ENCODE peak calls at places on chromosomes 11 and 22, in seven cellular contexts. Z, L, B, E, F, V and N are unnamed samples.

GRCh38 chr22:33210129-33210784 is 152.1 kb upstream of the SYN3 start:
- DNase-seq in V (no peak), B (peak; percentile 41), E (no peak), F (no peak), L (no peak), Z (no peak), N (no peak)

GRCh38 chr22:41367680-41368542 is 13.8 kb upstream of the TEF start:
- DNase-seq in V (no peak), L (no peak), B (no peak), E (peak; percentile 69), Z (no peak), F (no peak), N (peak; percentile 74)

GRCh38 chr11:93487032-93487483 is 56.1 kb downstream of the SMCO4 start:
- DNase-seq in F (no peak), Z (no peak), L (no peak), V (no peak), B (no peak), E (no peak), N (no peak)

GRCh38 chr22:27718186-27719032 is 83.1 kb downstream of the MN1 start:
- DNase-seq in L (peak; percentile 92), Z (peak; percentile 89), V (no peak), F (no peak), B (peak; percentile 95), E (peak; percentile 60), N (peak; percentile 58)

GRCh38 chr11:134915212-134915611 is 503.2 kb upstream of the B3GAT1 start:
- DNase-seq in V (no peak), L (no peak), F (no peak), E (no peak), B (no peak), Z (peak; percentile 90), N (no peak)

GRCh38 chr11:45245237-45246045 is 40.7 kb downstream of the SYT13 start:
- DNase-seq in Z (no peak), F (no peak), E (no peak), B (no peak), V (no peak), L (no peak), N (no peak)

GRCh38 chr11:65900125-65900898 is at the start of gene FOSL1:
- DNase-seq in V (peak; percentile 82), E (peak; percentile 66), B (peak; percentile 99), Z (peak; percentile 96), F (peak; percentile 57), L (peak; percentile 99), N (peak; percentile 90)

GRCh38 chr11:870127-870413 is 27.4 kb downstream of the TSPAN4 start:
- DNase-seq in E (no peak), Z (no peak), F (no peak), B (no peak), V (no peak), L (no peak), N (no peak)

GRCh38 chr11:10758959-10759358 is 7.9 kb downstream of the CTR9 start:
- DNase-seq in B (no peak), V (no peak), L (no peak), Z (no peak), E (no peak), F (no peak), N (no peak)

GRCh38 chr22:48321986-48322545 is 1505.6 kb downstream of the BRD1 start:
- DNase-seq in E (peak; percentile 3), L (peak; percentile 27), B (no peak), F (no peak), Z (no peak), V (no peak), N (no peak)

GRCh38 chr11:22193348-22194051 is 615 bp downstream of the ANO5 start:
- DNase-seq in Z (no peak), V (no peak), F (no peak), E (no peak), B (peak; percentile 45), L (no peak), N (peak; percentile 43)

GRCh38 chr11:68074584-68075352 is 35.9 kb downstream of the TCIRG1 start:
- DNase-seq in F (no peak), E (no peak), Z (no peak), L (no peak), B (no peak), V (no peak), N (no peak)

DNA sequence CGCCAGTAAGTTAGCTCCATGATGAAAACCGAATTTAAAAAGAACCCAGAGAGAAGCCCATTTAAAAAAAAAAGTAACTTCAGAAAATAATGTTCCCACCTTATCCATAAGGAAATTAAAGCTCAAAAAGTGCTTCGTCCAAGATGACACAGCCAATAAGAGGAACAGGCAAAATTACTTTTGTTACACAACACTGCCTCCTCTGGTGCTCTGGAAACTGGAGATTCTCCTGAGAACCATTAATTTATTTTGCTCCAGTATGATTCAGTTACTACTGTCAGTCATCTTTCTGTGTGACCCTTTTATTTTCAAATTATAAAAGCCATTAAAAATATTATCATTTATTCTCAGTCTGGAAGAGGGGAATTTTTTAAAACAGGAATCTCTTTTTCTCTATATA is 2.0 kb downstream of the IFT27 start:
- DNase-seq in V (no peak), L (no peak), F (no peak), Z (no peak), E (no peak), B (peak; percentile 63), N (no peak)
- TF ChIP-seq CTCF in V (no peak), L (peak; percentile 53), F (peak; percentile 58), Z (peak; percentile 34), E (no peak), B (peak; percentile 50), N (no peak)

GRCh38 chr22:20571078-20571503 is 63.7 kb downstream of the MED15 start:
- DNase-seq in B (no peak), E (no peak), Z (no peak), L (no peak), F (no peak), V (no peak), N (no peak)

GRCh38 chr22:20573176-20573829 is 65.9 kb downstream of the MED15 start:
- DNase-seq in B (no peak), V (no peak), F (no peak), E (no peak), Z (no peak), L (peak; percentile 3), N (no peak)

GRCh38 chr22:20571531-20572007 is 64.2 kb downstream of the MED15 start:
- DNase-seq in E (no peak), B (peak; percentile 21), L (no peak), Z (no peak), V (peak; percentile 64), F (no peak), N (no peak)

GRCh38 chr22:20573830-20574615 is 66.6 kb downstream of the MED15 start:
- DNase-seq in B (no peak), F (no peak), Z (no peak), V (no peak), L (peak; percentile 54), E (peak; percentile 17), N (no peak)

GRCh38 chr22:20572132-20572802 is 64.9 kb downstream of the MED15 start:
- DNase-seq in E (no peak), V (no peak), B (no peak), L (no peak), Z (no peak), F (no peak), N (no peak)
- H3K4me1 ChIP-seq in E (peaks cover 15% of the 10 kb centered on the region), V (peaks cover 63% of the 10 kb centered on the region), B (peaks cover 42% of the 10 kb centered on the region), L (peaks cover 29% of the 10 kb centered on the region), Z (peaks cover 27% of the 10 kb centered on the region), F (peaks cover 22% of the 10 kb centered on the region), N (peaks cover 8% of the 10 kb centered on the region)

GRCh38 chr22:37560682-37561208 is 465 bp downstream of the CDC42EP1 start:
- DNase-seq in F (no peak), L (no peak), E (peak; percentile 81), V (no peak), B (no peak), Z (peak; percentile 80), N (no peak)

GRCh38 chr22:37564111-37564711 is 3.9 kb downstream of the CDC42EP1 start:
- DNase-seq in Z (no peak), F (no peak), V (no peak), B (no peak), L (no peak), E (no peak), N (no peak)

GRCh38 chr22:37563153-37564081 is 3.1 kb downstream of the CDC42EP1 start:
- DNase-seq in B (peak; percentile 83), V (no peak), F (no peak), L (peak; percentile 85), E (peak; percentile 77), Z (peak; percentile 96), N (peak; percentile 92)

GRCh38 chr22:37561209-37562048 is 1.1 kb downstream of the CDC42EP1 start:
- DNase-seq in Z (peak; percentile 97), E (peak; percentile 97), B (peak; percentile 85), L (peak; percentile 84), F (peak; percentile 35), V (peak; percentile 65), N (peak; percentile 97)

DNA sequence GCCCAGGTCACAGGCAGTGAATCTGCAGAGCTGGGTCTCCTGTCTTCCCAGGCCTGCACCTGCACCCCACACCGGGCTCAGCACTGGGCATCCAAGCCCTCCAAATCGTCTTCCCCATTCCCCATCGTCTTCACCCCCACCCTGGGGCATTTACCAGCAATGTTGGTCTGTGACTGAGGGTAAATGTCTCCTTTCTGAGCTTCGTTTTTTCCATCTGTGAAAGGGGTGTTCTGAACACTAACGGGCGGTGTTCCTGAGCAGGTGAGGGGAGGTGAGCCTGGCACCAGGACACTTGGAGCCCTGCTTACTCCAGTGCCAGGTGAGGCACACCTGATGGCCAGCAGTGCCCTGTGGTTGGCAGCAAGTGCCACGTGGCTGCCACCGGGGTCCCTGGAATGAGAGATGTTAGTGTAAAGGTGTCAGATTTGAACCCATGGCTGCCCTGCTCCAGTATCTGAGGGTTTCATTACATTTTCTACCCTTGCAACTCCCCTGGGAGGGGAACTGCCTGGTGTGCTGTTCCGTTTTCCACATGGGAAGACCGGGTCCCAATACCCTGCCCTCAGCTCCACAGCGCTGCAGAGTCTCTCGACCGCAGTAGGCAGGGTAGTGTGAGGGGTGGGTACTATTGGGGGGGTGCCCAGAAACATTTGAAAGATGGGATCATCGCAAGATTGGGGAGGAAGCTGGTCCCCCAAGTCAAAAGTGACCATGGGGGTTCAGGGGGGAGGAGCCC is 1.9 kb downstream of the CDC42EP1 start:
- DNase-seq in B (no peak), F (no peak), L (no peak), E (peak; percentile 56), Z (no peak), V (no peak), N (no peak)
- TF ChIP-seq CTCF in B (no peak), F (no peak), L (peak; percentile 72), E (peak; percentile 26), Z (no peak), V (peak; percentile 29), N (no peak)

DNA sequence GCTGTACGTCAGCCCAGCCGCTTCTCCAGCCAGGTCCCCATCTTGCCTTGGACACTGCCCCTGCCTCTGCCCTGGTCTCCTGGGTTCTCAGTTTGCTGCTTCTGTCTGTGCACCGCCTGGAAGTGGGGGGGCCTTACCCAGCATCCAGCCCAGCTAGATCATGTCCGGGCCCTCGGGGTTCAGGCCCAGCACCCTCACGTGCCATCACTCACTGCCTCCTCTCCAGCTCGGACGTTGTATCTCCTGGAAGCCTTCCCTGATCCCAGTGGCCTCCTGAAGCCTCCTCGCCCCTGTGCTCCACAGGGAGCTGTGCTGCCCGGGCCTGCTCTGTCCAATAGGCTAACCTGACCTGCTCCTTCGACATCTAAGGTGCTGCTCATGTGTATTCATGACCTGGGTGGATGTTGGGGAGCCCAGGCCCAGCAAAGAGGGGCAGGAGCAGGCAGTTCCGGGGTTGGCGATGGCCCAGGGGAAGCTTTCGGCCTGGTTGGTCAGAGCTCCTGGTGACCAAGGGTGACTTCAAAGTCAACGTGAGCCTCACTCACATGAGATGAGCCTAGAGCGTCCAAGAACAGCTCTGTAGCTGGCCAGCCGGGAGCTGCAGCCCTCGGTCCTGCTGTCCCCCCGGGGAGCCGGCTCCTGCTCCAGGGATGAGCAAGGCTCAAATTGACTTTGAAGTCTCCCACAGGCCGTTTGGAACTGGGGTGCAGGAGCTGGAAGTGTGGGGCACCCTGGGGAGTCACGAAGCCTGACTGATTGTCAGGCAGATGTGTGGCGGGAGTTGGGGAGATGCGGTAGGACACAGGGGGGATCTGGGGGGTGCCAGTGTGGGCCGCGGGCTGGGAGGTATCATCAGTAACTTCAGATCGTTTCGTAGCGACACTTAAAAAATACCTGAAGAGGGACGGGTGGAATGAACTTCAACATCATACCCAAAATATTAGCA is 5.2 kb upstream of the ASCL2 start:
- DNase-seq in V (no peak), F (no peak), E (no peak), L (peak; percentile 38), B (no peak), Z (peak; percentile 52), N (peak; percentile 35)
- H3K4me1 ChIP-seq in V (peaks cover 3% of the 10 kb centered on the region), F (peaks cover 6% of the 10 kb centered on the region), E (peaks cover 9% of the 10 kb centered on the region), L (no peaks in the 10 kb centered on the region), B (no peaks in the 10 kb centered on the region), Z (peaks cover 3% of the 10 kb centered on the region), N (no peaks in the 10 kb centered on the region)